ENCODE peak calls at places on chromosomes 3 and 15, in nine cellular contexts. O is GM12865, M is ovary, R is ureter, F is anterior cingulate cortex, H is caudate nucleus, N is brain microvascular endothelial cell, K is SIG-M5, J is activated T-cell treated with anti-CD3 and anti-CD28 coated beads for 48 hours. A is an unnamed sample.

GRCh38 chr15:66715181-66715624 is 13.2 kb downstream of the SMAD6 start:
- DNase-seq in O (no peak), M (no peak), R (no peak), F (no peak), H (no peak), N (no peak), K (no peak), J (no peak), A (no peak)

GRCh38 chr15:64152507-64153387 is 1.2 kb downstream of the SNX22 start:
- DNase-seq in O (peak), M (peak), R (no peak), F (no peak), H (no peak), N (no peak), K (no peak), J (no peak), A (peak)

GRCh38 chr3:195774917-195775316 is 36.8 kb downstream of the MUC4 start:
- DNase-seq in O (no peak), M (peak), R (peak), F (no peak), H (no peak), N (peak), K (no peak), J (no peak), A (no peak)

GRCh38 chr3:193980326-193980725 is 155.6 kb upstream of the HES1 start:
- DNase-seq in O (no peak), M (no peak), R (no peak), F (no peak), H (no peak), N (no peak), K (no peak), J (no peak), A (no peak)

GRCh38 chr15:39304931-39305728 is 275.7 kb upstream of the THBS1 start:
- DNase-seq in O (no peak), M (no peak), R (no peak), F (no peak), H (no peak), N (no peak), K (no peak), J (no peak), A (no peak)

GRCh38 chr3:37992271-37993066 is 1.9 kb downstream of the VILL start:
- DNase-seq in O (no peak), M (no peak), R (no peak), F (no peak), H (no peak), N (no peak), K (no peak), J (no peak), A (no peak)

GRCh38 chr15:74383695-74384565 is 16.5 kb upstream of the CYP11A1 start:
- DNase-seq in O (peak), M (no peak), R (peak), F (no peak), H (no peak), N (no peak), K (no peak), J (peak), A (no peak)

GRCh38 chr3:106249159-106249558 is 380.3 kb upstream of the CBLB start:
- DNase-seq in O (no peak), M (no peak), R (no peak), F (no peak), H (no peak), N (no peak), K (no peak), J (no peak), A (no peak)

GRCh38 chr15:39663684-39664083 is 82.8 kb downstream of the THBS1 start:
- DNase-seq in O (no peak), M (no peak), R (no peak), F (no peak), H (no peak), N (no peak), K (no peak), J (no peak), A (no peak)

GRCh38 chr15:101151286-101151685 is 100.6 kb downstream of the CHSY1 start:
- DNase-seq in O (peak), M (no peak), R (no peak), F (no peak), H (no peak), N (no peak), K (no peak), J (no peak), A (no peak)

GRCh38 chr15:63372018-63372705 is 9.5 kb downstream of the CA12 start:
- DNase-seq in O (no peak), M (no peak), R (peak), F (no peak), H (no peak), N (peak), K (peak), J (peak), A (no peak)

GRCh38 chr3:58874248-58874741 is 175.5 kb downstream of the CFAP20DC start:
- DNase-seq in O (peak), M (no peak), R (no peak), F (no peak), H (no peak), N (peak), K (no peak), J (no peak), A (no peak)

GRCh38 chr15:90813796-90814192 is 54.6 kb upstream of the FURIN start:
- DNase-seq in O (no peak), M (no peak), R (no peak), F (no peak), H (no peak), N (no peak), K (no peak), J (no peak), A (no peak)

GRCh38 chr3:32510075-32510724 is 7.5 kb upstream of the CMTM6 start:
- DNase-seq in O (peak), M (peak), R (peak), F (peak), H (peak), N (peak), K (peak), J (peak), A (peak)

GRCh38 chr15:43215961-43216360 is 4.9 kb downstream of the EPB42 start:
- DNase-seq in O (no peak), M (no peak), R (no peak), F (no peak), H (no peak), N (peak), K (no peak), J (no peak), A (no peak)

GRCh38 chr3:14658978-14659377 is 7.4 kb downstream of the CCDC174 start:
- DNase-seq in O (no peak), M (no peak), R (no peak), F (no peak), H (no peak), N (no peak), K (no peak), J (no peak), A (no peak)

GRCh38 chr15:54504695-54505094 is 526.5 kb downstream of the UNC13C start:
- DNase-seq in O (no peak), M (no peak), R (no peak), F (no peak), H (no peak), N (no peak), K (no peak), J (no peak), A (no peak)

GRCh38 chr3:120364821-120365220 is 15.7 kb upstream of the LRRC58 start:
- DNase-seq in O (no peak), M (no peak), R (no peak), F (no peak), H (no peak), N (peak), K (no peak), J (no peak), A (no peak)

GRCh38 chr3:194964809-194965208 is 279.1 kb downstream of the FAM43A start:
- DNase-seq in O (no peak), M (no peak), R (peak), F (no peak), H (no peak), N (no peak), K (no peak), J (no peak), A (no peak)

GRCh38 chr3:115448856-115449255 is 174.5 kb upstream of the GAP43 start:
- DNase-seq in O (no peak), M (no peak), R (no peak), F (no peak), H (no peak), N (no peak), K (no peak), J (no peak), A (no peak)

GRCh38 chr3:69948246-69948862 is 51.2 kb upstream of the SAMMSON start:
- DNase-seq in O (peak), M (no peak), R (no peak), F (no peak), H (no peak), N (peak), K (no peak), J (no peak), A (no peak)

GRCh38 chr15:96354731-96355560 is 24.4 kb downstream of the NR2F2 start:
- DNase-seq in O (no peak), M (no peak), R (no peak), F (no peak), H (no peak), N (peak), K (peak), J (no peak), A (no peak)

GRCh38 chr15:90665288-90666134 is 51.6 kb upstream of the BLM start:
- DNase-seq in O (peak), M (peak), R (peak), F (no peak), H (no peak), N (peak), K (no peak), J (peak), A (no peak)

GRCh38 chr3:46904303-46905190 is 27.0 kb downstream of the PTH1R start:
- DNase-seq in O (no peak), M (no peak), R (no peak), F (no peak), H (no peak), N (no peak), K (no peak), J (no peak), A (no peak)

GRCh38 chr15:80550219-80550909 is 144.7 kb upstream of the ABHD17C start:
- DNase-seq in O (peak), M (no peak), R (no peak), F (no peak), H (no peak), N (peak), K (no peak), J (no peak), A (no peak)

GRCh38 chr15:75731248-75732100 is 18.8 kb upstream of the CSPG4 start:
- DNase-seq in O (no peak), M (peak), R (no peak), F (no peak), H (no peak), N (no peak), K (no peak), J (no peak), A (no peak)

GRCh38 chr15:73800662-73801345 is 47.7 kb upstream of the INSYN1 start:
- DNase-seq in O (no peak), M (peak), R (peak), F (peak), H (peak), N (peak), K (no peak), J (no peak), A (peak)

GRCh38 chr15:31080618-31081017 is 20.9 kb downstream of the TRPM1 start:
- DNase-seq in O (no peak), M (peak), R (no peak), F (no peak), H (no peak), N (no peak), K (no peak), J (peak), A (no peak)

GRCh38 chr15:50107591-50108408 is 11.2 kb downstream of the ATP8B4 start:
- DNase-seq in O (peak), M (no peak), R (no peak), F (no peak), H (no peak), N (no peak), K (peak), J (no peak), A (no peak)

GRCh38 chr15:57649138-57649537 is 57.4 kb upstream of the POLR2M start:
- DNase-seq in O (no peak), M (no peak), R (no peak), F (no peak), H (no peak), N (no peak), K (no peak), J (no peak), A (no peak)

GRCh38 chr3:39149498-39150169 is 3.8 kb downstream of the CSRNP1 start:
- DNase-seq in O (no peak), M (no peak), R (no peak), F (no peak), H (no peak), N (no peak), K (no peak), J (no peak), A (no peak)

GRCh38 chr3:187669675-187670504 is at the start of gene SST:
- DNase-seq in O (peak), M (peak), R (peak), F (no peak), H (no peak), N (peak), K (no peak), J (peak), A (no peak)

GRCh38 chr3:146594843-146595482 is 10.2 kb downstream of the PLSCR5 start:
- DNase-seq in O (peak), M (no peak), R (no peak), F (no peak), H (no peak), N (no peak), K (no peak), J (no peak), A (no peak)

GRCh38 chr15:70318996-70319465 is 221.3 kb upstream of the TLE3 start:
- DNase-seq in O (no peak), M (no peak), R (no peak), F (no peak), H (no peak), N (peak), K (no peak), J (no peak), A (no peak)

GRCh38 chr3:184636774-184637316 is 75.0 kb downstream of the MAGEF1 start:
- DNase-seq in O (no peak), M (no peak), R (no peak), F (no peak), H (no peak), N (peak), K (peak), J (peak), A (no peak)

GRCh38 chr3:132561003-132561402 is 36.1 kb upstream of the ACKR4 start:
- DNase-seq in O (no peak), M (no peak), R (no peak), F (no peak), H (no peak), N (no peak), K (no peak), J (no peak), A (no peak)

GRCh38 chr15:100847194-100847593 is 32.4 kb upstream of the ALDH1A3 start:
- DNase-seq in O (no peak), M (no peak), R (no peak), F (no peak), H (no peak), N (no peak), K (no peak), J (no peak), A (no peak)